ENCODE peak calls at places on chromosomes 1 and 21, in five cellular contexts. X is AG09309; T is AG04449; C is uterus; Y is CD8-positive, alpha-beta T cell. A is an unnamed sample.

GRCh38 chr1:63747445-63747844 is 26.4 kb upstream of the ROR1 start:
- DNase-seq in X (no peak), T (no peak), C (no peak), Y (no peak), A (no peak)

GRCh38 chr1:224070521-224070920 is 43.4 kb upstream of the FBXO28 start:
- DNase-seq in X (no peak), T (no peak), C (no peak), Y (no peak), A (no peak)

GRCh38 chr1:170122366-170122765 is 23.4 kb upstream of the NTMT2 start:
- DNase-seq in X (no peak), T (no peak), C (no peak), Y (no peak), A (no peak)

GRCh38 chr21:34261841-34262832 is 101.7 kb upstream of the KCNE2 start:
- DNase-seq in X (no peak), T (no peak), C (no peak), Y (no peak), A (no peak)

GRCh38 chr1:154479764-154480421 is 22.1 kb upstream of the TDRD10 start:
- DNase-seq in X (peak; percentile 40), T (no peak), C (peak; percentile 77), Y (peak; percentile 59), A (peak; percentile 87)

GRCh38 chr21:34335316-34335715 is 28.5 kb upstream of the KCNE2 start:
- DNase-seq in X (no peak), T (no peak), C (no peak), Y (no peak), A (no peak)

GRCh38 chr1:119715542-119715941 is 3.8 kb downstream of the PHGDH start:
- DNase-seq in X (no peak), T (no peak), C (no peak), Y (no peak), A (no peak)

GRCh38 chr1:22584001-22584557 is 20.8 kb downstream of the EPHA8 start:
- DNase-seq in X (no peak), T (no peak), C (no peak), Y (no peak), A (no peak)

GRCh38 chr1:233598891-233599541 is 14.9 kb upstream of the KCNK1 start:
- DNase-seq in X (no peak), T (no peak), C (no peak), Y (no peak), A (no peak)

GRCh38 chr1:61274979-61275378 is 192.6 kb downstream of the NFIA start:
- DNase-seq in X (no peak), T (no peak), C (no peak), Y (no peak), A (no peak)
- H3K4me3 ChIP-seq in X (no peak overlapping the region), T (no peak overlapping the region), C (no peak overlapping the region), Y (no peak overlapping the region), A (no peak overlapping the region)

DNA sequence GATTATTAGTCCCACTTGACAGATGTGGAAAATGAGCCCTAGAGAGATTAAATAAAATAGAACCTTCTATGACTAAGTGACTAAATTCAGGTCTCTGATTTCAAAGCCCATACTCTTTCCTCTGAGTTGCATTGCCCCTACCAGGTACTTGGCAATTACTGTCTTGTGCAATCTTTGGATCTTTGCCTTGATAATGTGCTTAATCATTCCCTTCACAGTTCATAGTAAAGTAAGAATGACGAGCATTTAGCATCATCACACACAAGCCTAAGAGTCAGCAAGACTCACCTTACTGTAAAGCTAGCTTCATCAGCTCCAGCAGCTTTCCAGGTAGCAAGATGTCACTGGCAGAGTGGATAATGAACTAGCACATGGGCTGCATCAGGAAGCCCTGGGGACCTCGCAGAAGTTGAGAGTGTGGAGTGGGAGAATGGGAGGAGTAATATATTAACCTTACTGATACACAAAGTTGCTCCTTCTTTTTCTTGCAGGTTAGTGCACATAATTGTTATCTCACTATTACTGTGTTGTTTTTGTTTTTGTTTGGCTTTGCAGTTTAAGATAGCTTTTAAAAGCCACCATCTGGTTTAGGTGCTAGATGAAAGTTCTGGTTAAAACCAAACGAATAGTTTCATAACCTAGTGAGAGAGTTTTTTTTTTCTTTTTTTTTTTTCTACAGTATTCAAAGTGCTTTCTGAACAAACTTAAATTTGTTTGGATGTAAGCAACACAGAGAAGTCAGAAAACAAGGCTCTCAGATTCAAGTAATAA is 71.8 kb downstream of the PBX1 start:
- DNase-seq in X (no peak), T (no peak), C (no peak), Y (no peak), A (peak; percentile 60)
- H3K4me3 ChIP-seq in X (no peak overlapping the region), T (no peak overlapping the region), C (no peak overlapping the region), Y (no peak overlapping the region), A (no peak overlapping the region)

GRCh38 chr1:93521618-93522017 is 73.7 kb downstream of the FNBP1L start:
- DNase-seq in X (no peak), T (no peak), C (no peak), Y (no peak), A (no peak)
- H3K4me3 ChIP-seq in X (no peak overlapping the region), T (no peak overlapping the region), C (no peak overlapping the region), Y (no peak overlapping the region), A (no peak overlapping the region)

GRCh38 chr21:36744560-36745231 is 45.8 kb downstream of the SIM2 start:
- DNase-seq in X (no peak), T (no peak), C (no peak), Y (no peak), A (no peak)
- H3K4me3 ChIP-seq in X (no peak overlapping the region), T (no peak overlapping the region), C (no peak overlapping the region), Y (no peak overlapping the region), A (no peak overlapping the region)

GRCh38 chr1:92079441-92079840 is 704 bp upstream of the BTBD8 start:
- DNase-seq in X (no peak), T (no peak), C (no peak), Y (no peak), A (no peak)
- H3K4me3 ChIP-seq in X (no peak overlapping the region), T (peak overlapping the region; percentile 79), C (no peak overlapping the region), Y (peak overlapping the region; percentile 88), A (no peak overlapping the region)

GRCh38 chr1:65167544-65167943 is 19.5 kb downstream of the AK4 start:
- DNase-seq in X (no peak), T (no peak), C (no peak), Y (no peak), A (no peak)

GRCh38 chr1:65166572-65167305 is 18.7 kb downstream of the AK4 start:
- DNase-seq in X (no peak), T (no peak), C (no peak), Y (no peak), A (no peak)

GRCh38 chr1:65168867-65169266 is 20.9 kb downstream of the AK4 start:
- DNase-seq in X (no peak), T (no peak), C (no peak), Y (no peak), A (no peak)

GRCh38 chr1:65172936-65173335 is 24.9 kb downstream of the AK4 start:
- DNase-seq in X (no peak), T (no peak), C (no peak), Y (no peak), A (no peak)

GRCh38 chr1:65170511-65171142 is 22.6 kb downstream of the AK4 start:
- DNase-seq in X (no peak), T (peak; percentile 14), C (peak; percentile 27), Y (no peak), A (no peak)
- H3K4me3 ChIP-seq in X (no peak overlapping the region), T (no peak overlapping the region), C (no peak overlapping the region), Y (no peak overlapping the region), A (no peak overlapping the region)